ENCODE peak calls at places on chromosomes 3 and 15, in four cellular contexts. O, I, T and R are unnamed samples.
A peak's percentile ranks its signal among the peaks of the same experiment; 100 is the strongest.

GRCh38 chr3:137815251-137815650 is 51.1 kb downstream of the SOX14 start:
- DNase-seq in I (no peak), O (no peak), T (no peak), R (no peak)

GRCh38 chr3:128267541-128267940 is 114.3 kb downstream of the EEFSEC start:
- DNase-seq in O (no peak), I (no peak), T (no peak), R (no peak)

GRCh38 chr15:25091421-25092158 is 136.8 kb downstream of the SNRPN start:
- DNase-seq in O (no peak), I (no peak), T (no peak), R (no peak)

GRCh38 chr15:75164625-75165024 is 37.1 kb upstream of the C15orf39 start:
- DNase-seq in I (no peak), T (no peak), O (no peak), R (peak; percentile 70)

GRCh38 chr3:141656771-141657170 is 81.3 kb upstream of the RNF7 start:
- DNase-seq in T (no peak), O (no peak), I (no peak), R (no peak)

GRCh38 chr3:172562881-172563835 is 39.9 kb upstream of the TNFSF10 start:
- DNase-seq in O (no peak), I (no peak), T (peak; percentile 61), R (peak; percentile 12)

GRCh38 chr15:42286445-42287029 is 13.3 kb upstream of the TMEM87A start:
- DNase-seq in I (no peak), T (peak; percentile 63), O (no peak), R (no peak)

GRCh38 chr15:80157215-80157614 is 4.4 kb downstream of the FAH start:
- DNase-seq in T (no peak), O (no peak), I (no peak), R (no peak)

GRCh38 chr3:44682182-44682896 is 30.1 kb upstream of the ZNF502 start:
- DNase-seq in T (no peak), O (no peak), I (no peak), R (no peak)

GRCh38 chr3:79521221-79521848 is 246.5 kb downstream of the ROBO1 start:
- DNase-seq in I (peak; percentile 5), T (peak; percentile 35), O (peak; percentile 4), R (peak; percentile 72)

GRCh38 chr15:84387086-84387485 is 151.5 kb downstream of the GOLGA6L4 start:
- DNase-seq in T (no peak), I (no peak), O (no peak), R (no peak)

GRCh38 chr3:149134560-149134959 is 5.1 kb downstream of the HPS3 start:
- DNase-seq in T (no peak), I (no peak), O (no peak), R (no peak)

GRCh38 chr3:15295506-15295905 is 36.9 kb downstream of the SH3BP5 start:
- DNase-seq in O (no peak), T (no peak), I (no peak), R (no peak)

GRCh38 chr3:73783811-73784210 is 159.1 kb upstream of the PDZRN3 start:
- DNase-seq in O (no peak), I (no peak), T (no peak), R (no peak)

GRCh38 chr3:47370887-47371697 is 9.7 kb upstream of the PTPN23 start:
- DNase-seq in T (no peak), I (no peak), O (peak; percentile 83), R (peak; percentile 72)

GRCh38 chr15:52730163-52730562 is 51.0 kb upstream of the ATOSA start:
- DNase-seq in T (no peak), O (no peak), I (peak; percentile 28), R (no peak)

GRCh38 chr3:113947372-113948014 is at the start of gene ZDHHC23:
- DNase-seq in O (peak; percentile 77), I (no peak), T (peak; percentile 40), R (peak; percentile 76)

GRCh38 chr3:35772364-35773009 is 133.2 kb downstream of the ARPP21 start:
- DNase-seq in T (no peak), O (no peak), I (no peak), R (no peak)

GRCh38 chr3:66638717-66639116 is 137.9 kb upstream of the LRIG1 start:
- DNase-seq in T (no peak), I (no peak), O (no peak), R (peak; percentile 75)

GRCh38 chr3:71582612-71583568 is 638 bp downstream of the FOXP1 start:
- DNase-seq in O (peak; percentile 50), I (no peak), T (peak; percentile 75), R (peak; percentile 88)

GRCh38 chr3:11379824-11380281 is 107.7 kb downstream of the ATG7 start:
- DNase-seq in T (no peak), O (no peak), I (no peak), R (no peak)

GRCh38 chr3:196284396-196284795 is 3.1 kb downstream of the PCYT1A start:
- DNase-seq in O (no peak), I (no peak), T (no peak), R (no peak)

GRCh38 chr3:197003461-197004385 is 25.9 kb downstream of the MELTF start:
- DNase-seq in T (no peak), O (no peak), I (no peak), R (peak; percentile 55)

GRCh38 chr3:149356044-149356592 is 21.3 kb downstream of the TM4SF1 start:
- DNase-seq in I (no peak), O (no peak), T (peak; percentile 99), R (no peak)

GRCh38 chr3:186472466-186473008 is 71.6 kb downstream of the CRYGS start:
- DNase-seq in I (no peak), O (no peak), T (no peak), R (no peak)

GRCh38 chr15:76312540-76313174 is 1.4 kb upstream of the ETFA start:
- DNase-seq in O (no peak), I (no peak), T (peak; percentile 75), R (no peak)

GRCh38 chr15:81337241-81337640 is 13.3 kb upstream of the STARD5 start:
- DNase-seq in T (no peak), I (no peak), O (no peak), R (no peak)

GRCh38 chr3:13414040-13414729 is 5.9 kb downstream of the NUP210 start:
- DNase-seq in O (no peak), I (peak; percentile 89), T (no peak), R (no peak)

DNA sequence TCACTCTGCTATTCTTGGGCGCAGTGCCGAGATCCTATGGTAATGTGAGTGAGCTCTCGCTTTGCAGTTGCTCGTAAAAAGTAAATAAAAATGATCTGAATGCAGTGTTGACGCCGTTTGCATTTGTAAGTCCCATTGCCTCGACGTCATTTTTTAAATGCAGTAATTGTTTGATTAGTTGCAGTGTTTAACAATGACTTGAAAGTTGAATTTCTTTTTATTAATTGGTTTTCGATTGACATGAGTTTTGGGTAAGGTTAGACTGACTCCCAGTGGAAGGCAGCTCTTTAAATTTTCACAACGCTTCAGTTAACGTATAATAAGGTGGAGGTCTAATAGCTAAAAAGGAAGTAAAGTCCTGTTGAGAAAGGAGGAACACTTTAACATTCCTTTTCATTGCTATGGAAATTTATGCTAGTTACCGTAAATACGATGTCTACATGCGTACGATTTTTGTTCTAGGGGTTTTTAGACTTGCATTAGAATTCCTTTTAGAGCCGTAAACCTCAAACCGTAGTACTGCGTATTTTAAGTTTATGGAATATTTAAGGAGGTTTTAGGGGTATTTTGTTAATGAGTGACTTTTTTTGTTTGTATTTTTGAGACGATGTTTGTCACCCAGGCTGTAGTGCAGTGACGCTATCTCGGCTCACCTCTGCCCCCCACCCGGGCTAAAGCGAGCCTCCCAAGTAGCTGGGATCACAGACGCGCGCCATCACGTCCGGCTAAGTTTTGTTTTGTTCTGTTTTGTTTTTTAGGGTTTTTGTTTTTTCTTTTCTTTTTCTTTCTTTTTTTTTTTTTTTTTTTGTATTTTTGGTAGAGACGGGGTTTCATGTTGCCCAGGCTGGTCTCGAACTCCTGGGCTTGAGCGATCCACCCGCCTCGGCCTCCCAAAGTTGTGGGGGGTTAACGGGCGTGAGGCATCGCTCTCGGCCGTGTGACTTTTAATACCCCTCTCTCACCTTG is 1.4 kb downstream of the MORF4L1 start:
- DNase-seq in O (no peak), I (no peak), T (no peak), R (peak; percentile 47)
- TF ChIP-seq CREB1 in O (no peak), I (no peak), T (no peak), R (no peak)

GRCh38 chr15:67879440-67880129 is 39.7 kb upstream of the RNU6-1 start:
- DNase-seq in O (no peak), I (no peak), T (no peak), R (no peak)

GRCh38 chr15:67870868-67871408 is 31.1 kb upstream of the RNU6-1 start:
- DNase-seq in I (no peak), O (no peak), T (no peak), R (no peak)

GRCh38 chr15:67878647-67879293 is 38.9 kb upstream of the RNU6-1 start:
- DNase-seq in T (no peak), O (no peak), I (no peak), R (no peak)

GRCh38 chr15:67869700-67870099 is 29.9 kb upstream of the RNU6-1 start:
- DNase-seq in T (no peak), I (no peak), O (no peak), R (no peak)

DNA sequence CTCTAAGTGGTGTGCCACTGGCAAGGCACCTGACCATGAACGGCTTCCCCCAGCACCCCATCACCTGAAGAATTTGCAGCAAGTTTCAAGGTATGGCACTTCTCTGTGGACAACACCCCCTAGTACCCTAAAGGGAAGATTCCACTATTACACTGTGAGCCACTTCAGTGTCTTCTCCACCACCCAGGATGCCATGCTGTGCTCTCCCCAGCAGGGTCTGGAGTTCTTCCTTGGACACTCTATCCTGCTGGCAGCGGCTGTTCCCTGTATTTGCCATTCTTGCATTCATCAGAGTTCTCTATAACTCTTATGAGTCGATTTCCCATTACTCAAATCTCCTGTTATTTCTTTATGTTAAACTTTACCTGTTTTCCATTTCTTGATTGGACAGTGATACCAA is 33.9 kb upstream of the RNU6-1 start:
- DNase-seq in T (no peak), I (no peak), O (no peak), R (no peak)
- TF ChIP-seq REST in T (no peak), I (no peak), O (no peak), R (no peak)

GRCh38 chr3:140023616-140024530 is 88.9 kb downstream of the CLSTN2 start:
- DNase-seq in T (no peak), O (no peak), I (no peak), R (no peak)
- TF ChIP-seq CREB1 in T (no peak), O (no peak), I (no peak), R (no peak)

DNA sequence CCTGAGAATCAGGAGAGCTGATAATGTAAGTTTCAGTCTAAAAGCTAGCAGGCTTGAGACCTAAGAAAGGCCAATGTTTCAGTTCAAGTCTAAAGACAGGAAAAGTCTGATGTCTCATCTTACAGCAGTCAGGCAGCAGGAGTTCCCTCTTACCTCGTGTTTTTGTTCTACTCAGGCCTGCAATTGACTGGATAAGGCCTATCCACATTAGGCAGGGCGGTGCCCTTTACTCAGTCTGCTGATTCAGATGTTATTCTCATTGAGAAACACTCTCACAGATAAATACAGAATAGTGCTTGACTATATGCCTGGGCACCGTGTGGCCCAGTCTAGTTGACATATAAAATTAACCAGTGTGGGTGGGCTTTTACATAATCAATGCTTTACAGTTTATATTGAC is 122.4 kb downstream of the NR1D2 start:
- DNase-seq in O (no peak), T (no peak), I (no peak), R (no peak)
- TF ChIP-seq REST in O (no peak), T (no peak), I (no peak), R (no peak)